ENCODE peak calls at places on chromosomes 6 and 20, in six cellular contexts. X, P, B, R, U and M are unnamed samples.

GRCh38 chr6:75743971-75744370 is 5.1 kb upstream of the MYO6 start:
- DNase-seq in X (no peak), P (no peak), B (no peak), R (no peak), U (no peak), M (no peak)

GRCh38 chr6:76453270-76453669 is 380.8 kb upstream of the IMPG1 start:
- DNase-seq in X (no peak), P (no peak), B (no peak), R (no peak), U (no peak), M (no peak)

GRCh38 chr6:157985378-157986155 is 3.9 kb downstream of the SYNJ2 start:
- DNase-seq in X (no peak), P (no peak), B (no peak), R (no peak), U (no peak), M (no peak)

GRCh38 chr20:51924509-51924908 is 122.2 kb upstream of the SALL4 start:
- DNase-seq in X (no peak), P (no peak), B (no peak), R (no peak), U (no peak), M (no peak)

GRCh38 chr6:167762259-167762962 is 64.3 kb upstream of the AFDN start:
- DNase-seq in X (no peak), P (no peak), B (no peak), R (no peak), U (no peak), M (no peak)

GRCh38 chr6:167306401-167306998 is 15.4 kb downstream of the UNC93A start:
- DNase-seq in X (no peak), P (no peak), B (no peak), R (no peak), U (peak; percentile 1), M (no peak)

GRCh38 chr6:161409353-161409752 is 135.5 kb upstream of the AGPAT4 start:
- DNase-seq in X (no peak), P (no peak), B (no peak), R (no peak), U (no peak), M (no peak)

GRCh38 chr6:36099872-36100483 is 30.3 kb upstream of the MAPK13 start:
- DNase-seq in X (no peak), P (no peak), B (no peak), R (no peak), U (no peak), M (no peak)

GRCh38 chr20:58160451-58161051 is 67.9 kb downstream of the ANKRD60 start:
- DNase-seq in X (no peak), P (no peak), B (peak; percentile 57), R (no peak), U (peak; percentile 71), M (no peak)

GRCh38 chr6:67779876-67780275 is 855.2 kb upstream of the ADGRB3 start:
- DNase-seq in X (no peak), P (no peak), B (no peak), R (no peak), U (no peak), M (no peak)

GRCh38 chr6:33926451-33926850 is 122.6 kb upstream of the MLN start:
- DNase-seq in X (peak; percentile 94), P (no peak), B (no peak), R (no peak), U (peak; percentile 7), M (no peak)

GRCh38 chr20:5170341-5170740 is 43.5 kb downstream of the CDS2 start:
- DNase-seq in X (no peak), P (no peak), B (no peak), R (no peak), U (no peak), M (no peak)

GRCh38 chr6:33609444-33610034 is 11.6 kb upstream of the ITPR3 start:
- DNase-seq in X (no peak), P (no peak), B (no peak), R (no peak), U (no peak), M (no peak)